ENCODE peak calls at places on chromosome 13, in four cellular contexts. E is tibial nerve; W is AG04450; J is stimulated activated CD4-positive, alpha-beta T cell treated with anti-CD3 and anti-CD28 coated beads, Interleukin-1b, Interleukin-23, amount 100 ng/mL, for 24 hours. K is an unnamed sample.

GRCh38 chr13:109151696-109152095 is 522.3 kb downstream of the MYO16 start:
- DNase-seq in E (no peak), W (no peak), J (no peak), K (no peak)

GRCh38 chr13:76148926-76149325 is 512.8 kb downstream of the LMO7 start:
- DNase-seq in W (peak), J (no peak), E (no peak), K (no peak)

GRCh38 chr13:20118268-20119140 is 42.3 kb downstream of the GJA3 start:
- DNase-seq in J (no peak), W (no peak), E (peak), K (no peak)

GRCh38 chr13:113930711-113931637 is 42.9 kb downstream of the C13orf46 start:
- DNase-seq in W (no peak), E (no peak), J (no peak), K (no peak)

GRCh38 chr13:112428704-112429103 is 52.5 kb downstream of the SPACA7 start:
- DNase-seq in J (no peak), E (no peak), W (no peak), K (no peak)

GRCh38 chr13:88627071-88627470 is 955.9 kb downstream of the SLITRK5 start:
- DNase-seq in J (no peak), W (no peak), E (no peak), K (no peak)

GRCh38 chr13:20831933-20832332 is 58.2 kb upstream of the EEF1AKMT1 start:
- DNase-seq in W (no peak), E (no peak), J (no peak), K (no peak)

GRCh38 chr13:22487932-22488331 is 692.8 kb upstream of the SGCG start:
- DNase-seq in E (no peak), W (no peak), J (no peak), K (no peak)

GRCh38 chr13:48235100-48235813 is 2.3 kb downstream of the ITM2B start:
- DNase-seq in E (no peak), W (no peak), J (no peak), K (no peak)

GRCh38 chr13:32838985-32839384 is 177.2 kb upstream of the KL start:
- DNase-seq in E (no peak), W (no peak), J (no peak), K (no peak)

GRCh38 chr13:99383511-99383921 is 76.3 kb upstream of the GPR183 start:
- DNase-seq in E (no peak), W (no peak), J (no peak), K (no peak)

K was measured in ascending aorta.